ENCODE peak calls at places on chromosomes 4 and X, in five cellular contexts. X, O, F, K and V are unnamed samples.

GRCh38 chr4:3705236-3705987 is 60.8 kb upstream of the ADRA2C start:
- DNase-seq in K (no peak), O (no peak), F (no peak), X (no peak), V (no peak)

GRCh38 chr4:170271723-170272122 is 182.0 kb upstream of the AADAT start:
- DNase-seq in F (no peak), K (no peak), X (no peak), O (no peak), V (no peak)

GRCh38 chr4:139986108-139986507 is 167.9 kb downstream of the MAML3 start:
- DNase-seq in O (no peak), X (no peak), F (no peak), K (no peak), V (no peak)

GRCh38 chr4:87007345-87008181 is 72.8 kb downstream of the AFF1 start:
- DNase-seq in F (peak), X (no peak), O (no peak), K (peak), V (peak)

GRCh38 chrX:46737462-46737861 is 21.5 kb downstream of the SLC9A7 start:
- DNase-seq in F (no peak), O (no peak), K (no peak), X (no peak), V (no peak)

GRCh38 chr4:55442541-55442940 is 46.8 kb downstream of the TMEM165 start:
- DNase-seq in O (no peak), X (no peak), F (no peak), K (no peak), V (no peak)

GRCh38 chr4:106583567-106583966 is 215.0 kb upstream of the GIMD1 start:
- DNase-seq in X (peak), K (no peak), O (no peak), F (no peak), V (no peak)

GRCh38 chr4:97656034-97656720 is 487.1 kb downstream of the STPG2 start:
- DNase-seq in X (peak), K (no peak), O (no peak), F (no peak), V (peak)

GRCh38 chrX:65644621-65645287 is 22.7 kb upstream of the MSN start:
- DNase-seq in K (no peak), F (no peak), X (peak), O (peak), V (peak)

GRCh38 chr4:15765306-15765705 is 12.8 kb upstream of the CD38 start:
- DNase-seq in X (no peak), F (no peak), K (no peak), O (no peak), V (no peak)

GRCh38 chr4:27604692-27605091 is 744.1 kb downstream of the STIM2 start:
- DNase-seq in O (no peak), X (no peak), K (no peak), F (no peak), V (no peak)

GRCh38 chrX:17214962-17215361 is 160.0 kb upstream of the NHS start:
- DNase-seq in X (no peak), F (no peak), K (no peak), O (no peak), V (no peak)

GRCh38 chrX:41666251-41666650 is 22.5 kb upstream of the GPR34 start:
- DNase-seq in K (no peak), O (no peak), F (no peak), X (no peak), V (no peak)

GRCh38 chrX:41737065-41737464 is 13.1 kb downstream of the GPR82 start:
- DNase-seq in K (peak), X (no peak), F (no peak), O (peak), V (no peak)

GRCh38 chrX:154321624-154322023 is 26.0 kb downstream of the TKTL1 start:
- DNase-seq in O (no peak), F (no peak), K (no peak), X (no peak), V (peak)

GRCh38 chr4:75046226-75046625 is 113.3 kb downstream of the PARM1 start:
- DNase-seq in K (no peak), X (no peak), O (no peak), F (no peak), V (no peak)

GRCh38 chr4:104979083-104979760 is 167.5 kb upstream of the TET2 start:
- DNase-seq in O (no peak), X (no peak), K (no peak), F (no peak), V (no peak)

GRCh38 chrX:103520391-103520790 is 1.1 kb upstream of the RAB40A start:
- DNase-seq in F (peak), O (no peak), X (no peak), K (no peak), V (no peak)

GRCh38 chrX:154714925-154715324 is 36.0 kb downstream of the GAB3 start:
- DNase-seq in O (peak), K (peak), F (peak), X (peak), V (peak)

GRCh38 chr4:177964061-177964460 is 521.8 kb upstream of the AGA start:
- DNase-seq in X (no peak), K (no peak), O (no peak), F (no peak), V (no peak)

GRCh38 chrX:103398321-103398937 is 22.1 kb downstream of the BEX3 start:
- DNase-seq in F (no peak), O (no peak), K (no peak), X (peak), V (peak)

GRCh38 chr4:24515698-24516097 is 68.7 kb downstream of the DHX15 start:
- DNase-seq in F (no peak), O (no peak), X (no peak), K (no peak), V (no peak)

GRCh38 chrX:23332101-23332887 is 2.4 kb upstream of the PTCHD1 start:
- DNase-seq in O (peak), F (peak), X (no peak), K (no peak), V (no peak)

GRCh38 chr4:113223001-113223400 is 173.5 kb downstream of the ANK2 start:
- DNase-seq in X (no peak), K (no peak), O (no peak), F (no peak), V (no peak)

GRCh38 chrX:53674581-53674980 is 11.9 kb downstream of the HUWE1 start:
- DNase-seq in K (no peak), F (no peak), O (no peak), X (no peak), V (no peak)

GRCh38 chrX:112734250-112734649 is 54.5 kb upstream of the LHFPL1 start:
- DNase-seq in X (no peak), O (no peak), K (no peak), F (no peak), V (no peak)